ENCODE peak calls at places on chromosomes 4 and X, in ten cellular contexts. One of them, this sample, is unnamed.

GRCh38 chr4:71713611-71714203 is 70.2 kb downstream of the GC start:
- DNase-seq in NCI-H1092: peak
- DNase-seq in AG08396: peak
- DNase-seq in OCI-LY7: peak
- DNase-seq in fibroblast of mammary gland: peak
- DNase-seq in stimulated activated CD8-positive, alpha-beta memory T cell treated with anti-CD3 and anti-CD28 coated beads, Interleukin-7, amount 100 ng/mL, for 24 hours: no peak
- DNase-seq in NCI-H1105 treated with DMSO at 0.1 percent for 48 hours: peak
- DNase-seq in IMR-90: peak
- DNase-seq in HTR-8/SVneo: peak
- DNase-seq in bronchial epithelial cell: peak
- DNase-seq in this sample: peak

GRCh38 chrX:40084471-40084870 is 13.3 kb downstream of the BCOR start:
- DNase-seq in NCI-H1092: no peak
- DNase-seq in AG08396: no peak
- DNase-seq in OCI-LY7: no peak
- DNase-seq in fibroblast of mammary gland: no peak
- DNase-seq in stimulated activated CD8-positive, alpha-beta memory T cell treated with anti-CD3 and anti-CD28 coated beads, Interleukin-7, amount 100 ng/mL, for 24 hours: no peak
- DNase-seq in NCI-H1105 treated with DMSO at 0.1 percent for 48 hours: no peak
- DNase-seq in IMR-90: no peak
- DNase-seq in HTR-8/SVneo: no peak
- DNase-seq in bronchial epithelial cell: no peak
- DNase-seq in this sample: no peak

GRCh38 chrX:128781506-128781905 is 729.3 kb upstream of the ACTRT1 start:
- DNase-seq in NCI-H1092: peak
- DNase-seq in AG08396: no peak
- DNase-seq in OCI-LY7: peak
- DNase-seq in fibroblast of mammary gland: no peak
- DNase-seq in stimulated activated CD8-positive, alpha-beta memory T cell treated with anti-CD3 and anti-CD28 coated beads, Interleukin-7, amount 100 ng/mL, for 24 hours: no peak
- DNase-seq in NCI-H1105 treated with DMSO at 0.1 percent for 48 hours: peak
- DNase-seq in IMR-90: no peak
- DNase-seq in HTR-8/SVneo: no peak
- DNase-seq in bronchial epithelial cell: no peak
- DNase-seq in this sample: peak

GRCh38 chr4:3572363-3572762 is 40.1 kb upstream of the LRPAP1 start:
- DNase-seq in NCI-H1092: no peak
- DNase-seq in AG08396: no peak
- DNase-seq in OCI-LY7: no peak
- DNase-seq in fibroblast of mammary gland: no peak
- DNase-seq in stimulated activated CD8-positive, alpha-beta memory T cell treated with anti-CD3 and anti-CD28 coated beads, Interleukin-7, amount 100 ng/mL, for 24 hours: no peak
- DNase-seq in NCI-H1105 treated with DMSO at 0.1 percent for 48 hours: no peak
- DNase-seq in IMR-90: no peak
- DNase-seq in HTR-8/SVneo: no peak
- DNase-seq in bronchial epithelial cell: no peak
- DNase-seq in this sample: no peak

GRCh38 chr4:171846232-171846631 is 33.0 kb downstream of the GALNTL6 start:
- DNase-seq in NCI-H1092: no peak
- DNase-seq in AG08396: peak
- DNase-seq in OCI-LY7: peak
- DNase-seq in fibroblast of mammary gland: peak
- DNase-seq in stimulated activated CD8-positive, alpha-beta memory T cell treated with anti-CD3 and anti-CD28 coated beads, Interleukin-7, amount 100 ng/mL, for 24 hours: no peak
- DNase-seq in NCI-H1105 treated with DMSO at 0.1 percent for 48 hours: peak
- DNase-seq in IMR-90: no peak
- DNase-seq in HTR-8/SVneo: peak
- DNase-seq in bronchial epithelial cell: peak
- DNase-seq in this sample: peak

GRCh38 chr4:121316091-121316490 is 64.7 kb downstream of the QRFPR start:
- DNase-seq in NCI-H1092: no peak
- DNase-seq in AG08396: no peak
- DNase-seq in OCI-LY7: no peak
- DNase-seq in fibroblast of mammary gland: no peak
- DNase-seq in stimulated activated CD8-positive, alpha-beta memory T cell treated with anti-CD3 and anti-CD28 coated beads, Interleukin-7, amount 100 ng/mL, for 24 hours: no peak
- DNase-seq in NCI-H1105 treated with DMSO at 0.1 percent for 48 hours: no peak
- DNase-seq in IMR-90: no peak
- DNase-seq in HTR-8/SVneo: no peak
- DNase-seq in bronchial epithelial cell: no peak
- DNase-seq in this sample: no peak

GRCh38 chrX:71852182-71852581 is 58.5 kb upstream of the NHSL2 start:
- DNase-seq in NCI-H1092: no peak
- DNase-seq in AG08396: no peak
- DNase-seq in OCI-LY7: no peak
- DNase-seq in fibroblast of mammary gland: no peak
- DNase-seq in stimulated activated CD8-positive, alpha-beta memory T cell treated with anti-CD3 and anti-CD28 coated beads, Interleukin-7, amount 100 ng/mL, for 24 hours: no peak
- DNase-seq in NCI-H1105 treated with DMSO at 0.1 percent for 48 hours: no peak
- DNase-seq in IMR-90: no peak
- DNase-seq in HTR-8/SVneo: no peak
- DNase-seq in bronchial epithelial cell: no peak
- DNase-seq in this sample: no peak

GRCh38 chr4:22679518-22679897 is 13.2 kb upstream of the GBA3 start:
- DNase-seq in NCI-H1092: no peak
- DNase-seq in AG08396: no peak
- DNase-seq in OCI-LY7: no peak
- DNase-seq in fibroblast of mammary gland: no peak
- DNase-seq in stimulated activated CD8-positive, alpha-beta memory T cell treated with anti-CD3 and anti-CD28 coated beads, Interleukin-7, amount 100 ng/mL, for 24 hours: no peak
- DNase-seq in NCI-H1105 treated with DMSO at 0.1 percent for 48 hours: no peak
- DNase-seq in IMR-90: no peak
- DNase-seq in HTR-8/SVneo: no peak
- DNase-seq in bronchial epithelial cell: no peak
- DNase-seq in this sample: no peak

GRCh38 chr4:162457071-162457865 is 293.5 kb upstream of the FSTL5 start:
- DNase-seq in NCI-H1092: no peak
- DNase-seq in AG08396: no peak
- DNase-seq in OCI-LY7: no peak
- DNase-seq in fibroblast of mammary gland: no peak
- DNase-seq in stimulated activated CD8-positive, alpha-beta memory T cell treated with anti-CD3 and anti-CD28 coated beads, Interleukin-7, amount 100 ng/mL, for 24 hours: no peak
- DNase-seq in NCI-H1105 treated with DMSO at 0.1 percent for 48 hours: no peak
- DNase-seq in IMR-90: no peak
- DNase-seq in HTR-8/SVneo: no peak
- DNase-seq in bronchial epithelial cell: peak
- DNase-seq in this sample: no peak

GRCh38 chrX:38694394-38694793 is 106.9 kb upstream of the MID1IP1 start:
- DNase-seq in NCI-H1092: no peak
- DNase-seq in AG08396: no peak
- DNase-seq in OCI-LY7: no peak
- DNase-seq in fibroblast of mammary gland: peak
- DNase-seq in stimulated activated CD8-positive, alpha-beta memory T cell treated with anti-CD3 and anti-CD28 coated beads, Interleukin-7, amount 100 ng/mL, for 24 hours: no peak
- DNase-seq in NCI-H1105 treated with DMSO at 0.1 percent for 48 hours: no peak
- DNase-seq in IMR-90: no peak
- DNase-seq in HTR-8/SVneo: no peak
- DNase-seq in bronchial epithelial cell: peak
- DNase-seq in this sample: no peak

GRCh38 chr4:100894339-100894870 is 376.6 kb upstream of the EMCN start:
- DNase-seq in NCI-H1092: no peak
- DNase-seq in AG08396: no peak
- DNase-seq in OCI-LY7: no peak
- DNase-seq in fibroblast of mammary gland: no peak
- DNase-seq in stimulated activated CD8-positive, alpha-beta memory T cell treated with anti-CD3 and anti-CD28 coated beads, Interleukin-7, amount 100 ng/mL, for 24 hours: no peak
- DNase-seq in NCI-H1105 treated with DMSO at 0.1 percent for 48 hours: peak
- DNase-seq in IMR-90: no peak
- DNase-seq in HTR-8/SVneo: no peak
- DNase-seq in bronchial epithelial cell: no peak
- DNase-seq in this sample: no peak

GRCh38 chr4:244471-244870 is 60.8 kb downstream of the ZNF732 start:
- DNase-seq in NCI-H1092: peak
- DNase-seq in AG08396: no peak
- DNase-seq in OCI-LY7: peak
- DNase-seq in fibroblast of mammary gland: peak
- DNase-seq in stimulated activated CD8-positive, alpha-beta memory T cell treated with anti-CD3 and anti-CD28 coated beads, Interleukin-7, amount 100 ng/mL, for 24 hours: peak
- DNase-seq in NCI-H1105 treated with DMSO at 0.1 percent for 48 hours: peak
- DNase-seq in IMR-90: no peak
- DNase-seq in HTR-8/SVneo: peak
- DNase-seq in bronchial epithelial cell: no peak
- DNase-seq in this sample: peak

GRCh38 chrX:55488559-55489314 is 911 bp downstream of the USP51 start:
- DNase-seq in NCI-H1092: peak
- DNase-seq in AG08396: peak
- DNase-seq in OCI-LY7: peak
- DNase-seq in fibroblast of mammary gland: peak
- DNase-seq in stimulated activated CD8-positive, alpha-beta memory T cell treated with anti-CD3 and anti-CD28 coated beads, Interleukin-7, amount 100 ng/mL, for 24 hours: no peak
- DNase-seq in NCI-H1105 treated with DMSO at 0.1 percent for 48 hours: peak
- DNase-seq in IMR-90: peak
- DNase-seq in HTR-8/SVneo: no peak
- DNase-seq in bronchial epithelial cell: peak
- DNase-seq in this sample: no peak

GRCh38 chr4:32778025-32778424 is 2057.9 kb downstream of the PCDH7 start:
- DNase-seq in NCI-H1092: no peak
- DNase-seq in AG08396: no peak
- DNase-seq in OCI-LY7: no peak
- DNase-seq in fibroblast of mammary gland: no peak
- DNase-seq in stimulated activated CD8-positive, alpha-beta memory T cell treated with anti-CD3 and anti-CD28 coated beads, Interleukin-7, amount 100 ng/mL, for 24 hours: no peak
- DNase-seq in NCI-H1105 treated with DMSO at 0.1 percent for 48 hours: no peak
- DNase-seq in IMR-90: no peak
- DNase-seq in HTR-8/SVneo: no peak
- DNase-seq in bronchial epithelial cell: peak
- DNase-seq in this sample: no peak

This sample was measured in COR-L47.